ENCODE peak calls at places on chromosomes 5 and 9, in seven cellular contexts. K is HFFc6; S is head of caudate nucleus; J is endothelial cell of umbilical vein; W is T47D; G is stimulated activated CD4-positive, alpha-beta T cell treated with anti-CD3 and anti-CD28 coated beads, Interleukin-2, amount 100 ng/mL, for 48 hours; M is germinal center. B is an unnamed sample.

GRCh38 chr5:116315531-116315930 is 230.7 kb downstream of the COMMD10 start:
- DNase-seq in K (no peak), S (no peak), J (no peak), W (no peak), G (no peak), M (no peak), B (no peak)

GRCh38 chr9:94870793-94871558 is 144.5 kb downstream of the AOPEP start:
- DNase-seq in K (peak), S (no peak), J (no peak), W (no peak), G (no peak), M (no peak), B (no peak)

GRCh38 chr5:176780951-176781350 is 29.4 kb upstream of the UNC5A start:
- DNase-seq in K (no peak), S (peak), J (no peak), W (no peak), G (no peak), M (no peak), B (no peak)

GRCh38 chr5:52943285-52943684 is 45.9 kb upstream of the ITGA2 start:
- DNase-seq in K (no peak), S (no peak), J (peak), W (no peak), G (no peak), M (no peak), B (no peak)

GRCh38 chr5:152092580-152092979 is 167.9 kb upstream of the GLRA1 start:
- DNase-seq in K (no peak), S (no peak), J (no peak), W (no peak), G (no peak), M (no peak), B (no peak)

GRCh38 chr5:83567741-83568530 is 96.4 kb downstream of the VCAN start:
- DNase-seq in K (peak), S (no peak), J (peak), W (no peak), G (no peak), M (no peak), B (no peak)

GRCh38 chr5:67249590-67249895 is 52.9 kb upstream of the CD180 start:
- DNase-seq in K (peak), S (no peak), J (no peak), W (no peak), G (no peak), M (no peak), B (no peak)

GRCh38 chr9:18071651-18072060 is 402.3 kb upstream of the ADAMTSL1 start:
- DNase-seq in K (peak), S (no peak), J (no peak), W (no peak), G (no peak), M (no peak), B (no peak)

GRCh38 chr9:118882674-118883073 is 486.6 kb downstream of the BRINP1 start:
- DNase-seq in K (peak), S (no peak), J (no peak), W (no peak), G (no peak), M (no peak), B (no peak)

GRCh38 chr9:126706698-126707053 is 92.9 kb downstream of the LMX1B start:
- DNase-seq in K (no peak), S (no peak), J (no peak), W (no peak), G (no peak), M (no peak), B (no peak)

GRCh38 chr5:109690456-109691247 is 925 bp downstream of the MAN2A1 start:
- DNase-seq in K (peak), S (peak), J (peak), W (peak), G (peak), M (peak), B (peak)

GRCh38 chr9:88772602-88773001 is 218.7 kb upstream of the S1PR3 start:
- DNase-seq in K (no peak), S (no peak), J (no peak), W (no peak), G (no peak), M (no peak), B (no peak)

GRCh38 chr9:127311239-127311741 is 46.7 kb downstream of the GARNL3 start:
- DNase-seq in K (peak), S (peak), J (peak), W (peak), G (peak), M (no peak), B (peak)

GRCh38 chr5:88785396-88786216 is 97.4 kb downstream of the MEF2C start:
- DNase-seq in K (peak), S (peak), J (peak), W (no peak), G (no peak), M (no peak), B (no peak)

GRCh38 chr5:180494510-180495181 is 467 bp downstream of the CNOT6 start:
- DNase-seq in K (peak), S (peak), J (peak), W (peak), G (peak), M (peak), B (peak)

GRCh38 chr9:137139468-137140150 is 655 bp downstream of the GRIN1 start:
- DNase-seq in K (no peak), S (no peak), J (no peak), W (no peak), G (no peak), M (no peak), B (no peak)

GRCh38 chr5:9545959-9546851 is at the start of gene SEMA5A:
- DNase-seq in K (peak), S (peak), J (no peak), W (no peak), G (no peak), M (no peak), B (peak)

GRCh38 chr9:19117039-19117716 is 10.1 kb downstream of the PLIN2 start:
- DNase-seq in K (no peak), S (no peak), J (no peak), W (no peak), G (no peak), M (no peak), B (no peak)

GRCh38 chr5:43601454-43602260 is 1.3 kb upstream of the NNT start:
- DNase-seq in K (peak), S (no peak), J (peak), W (no peak), G (no peak), M (no peak), B (peak)

GRCh38 chr9:97596906-97597305 is 36.3 kb downstream of the TSTD2 start:
- DNase-seq in K (no peak), S (no peak), J (no peak), W (no peak), G (no peak), M (no peak), B (no peak)

GRCh38 chr5:144083185-144083584 is 87.3 kb downstream of the YIPF5 start:
- DNase-seq in K (no peak), S (no peak), J (no peak), W (no peak), G (no peak), M (no peak), B (no peak)

GRCh38 chr5:147101654-147102053 is 133.2 kb upstream of the STK32A start:
- DNase-seq in K (no peak), S (peak), J (no peak), W (no peak), G (no peak), M (no peak), B (no peak)

GRCh38 chr9:129285979-129286772 is 108.1 kb upstream of the IER5L start:
- DNase-seq in K (no peak), S (peak), J (no peak), W (no peak), G (no peak), M (no peak), B (no peak)

GRCh38 chr9:131697908-131698714 is 41.8 kb downstream of the RAPGEF1 start:
- DNase-seq in K (no peak), S (no peak), J (no peak), W (no peak), G (no peak), M (no peak), B (no peak)